ENCODE peak calls at places on chromosome 21, in eight cellular contexts. K is thoracic aorta, D is SK-N-SH, R is tibial artery, G is K562, J is cardiac muscle cell, L is sigmoid colon, S is transverse colon. N is an unnamed sample. For H3K4me1, the result is how much of the 10 kb centered on the place peaks cover.

GRCh38 chr21:21246007-21246406 is 247.8 kb downstream of the NCAM2 start:
- DNase-seq in K (no peak), D (no peak), R (no peak), G (no peak), J (no peak), L (no peak), S (no peak), N (no peak)

GRCh38 chr21:17427831-17428483 is 84.9 kb upstream of the CXADR start:
- DNase-seq in K (no peak), D (no peak), R (no peak), G (no peak), J (no peak), L (no peak), S (no peak), N (no peak)

GRCh38 chr21:45302082-45303061 is 14.7 kb upstream of the POFUT2 start:
- DNase-seq in K (no peak), D (no peak), R (peak), G (no peak), J (peak), L (peak), S (peak), N (no peak)

GRCh38 chr21:27250386-27250785 is 283.5 kb upstream of the ADAMTS5 start:
- DNase-seq in K (no peak), D (no peak), R (no peak), G (no peak), J (no peak), L (no peak), S (no peak), N (no peak)

GRCh38 chr21:45555251-45555556 is 13.0 kb upstream of the SLC19A1 start:
- DNase-seq in K (no peak), D (peak), R (no peak), G (no peak), J (no peak), L (no peak), S (no peak), N (no peak)

GRCh38 chr21:22763442-22763841 is 1765.2 kb downstream of the NCAM2 start:
- DNase-seq in K (no peak), D (no peak), R (no peak), G (no peak), J (no peak), L (no peak), S (no peak), N (no peak)

GRCh38 chr21:26140185-26140584 is 30.4 kb downstream of the APP start:
- DNase-seq in K (no peak), D (no peak), R (peak), G (peak), J (peak), L (peak), S (peak), N (no peak)

GRCh38 chr21:16330340-16331319 is 600.8 kb downstream of the USP25 start:
- DNase-seq in K (no peak), D (peak), R (peak), G (peak), J (peak), L (no peak), S (no peak), N (no peak)

GRCh38 chr21:17915976-17916375 is 96.8 kb upstream of the C21orf91 start:
- DNase-seq in K (no peak), D (no peak), R (no peak), G (no peak), J (no peak), L (no peak), S (no peak), N (no peak)

GRCh38 chr21:20618878-20619277 is 379.3 kb upstream of the NCAM2 start:
- DNase-seq in K (no peak), D (no peak), R (no peak), G (no peak), J (no peak), L (no peak), S (no peak), N (no peak)

GRCh38 chr21:26982767-26983166 is 15.9 kb upstream of the ADAMTS5 start:
- DNase-seq in K (no peak), D (no peak), R (no peak), G (no peak), J (peak), L (no peak), S (no peak), N (no peak)

GRCh38 chr21:16258834-16259611 is 529.2 kb downstream of the USP25 start:
- DNase-seq in K (no peak), D (no peak), R (no peak), G (no peak), J (no peak), L (no peak), S (no peak), N (no peak)

GRCh38 chr21:33201945-33202344 is 27.8 kb upstream of the IFNAR2 start:
- DNase-seq in K (no peak), D (no peak), R (no peak), G (no peak), J (no peak), L (no peak), S (peak), N (no peak)

GRCh38 chr21:26966978-26967913 is at the start of gene ADAMTS5:
- DNase-seq in K (no peak), D (peak), R (peak), G (no peak), J (peak), L (peak), S (peak), N (peak)

GRCh38 chr21:29477941-29478340 is 179.2 kb downstream of the BACH1 start:
- DNase-seq in K (no peak), D (no peak), R (no peak), G (no peak), J (peak), L (no peak), S (no peak), N (no peak)

GRCh38 chr21:46098303-46099141 is 610 bp downstream of the COL6A2 start:
- DNase-seq in K (peak), D (peak), R (peak), G (peak), J (peak), L (peak), S (peak), N (peak)

GRCh38 chr21:33237446-33237845 is 7.7 kb downstream of the IFNAR2 start:
- DNase-seq in K (no peak), D (no peak), R (no peak), G (no peak), J (peak), L (no peak), S (no peak), N (no peak)

GRCh38 chr21:33206771-33207290 is 22.9 kb upstream of the IFNAR2 start:
- DNase-seq in K (no peak), D (no peak), R (no peak), G (no peak), J (no peak), L (no peak), S (no peak), N (no peak)

GRCh38 chr21:37223804-37224345 is 43.3 kb downstream of the VPS26C start:
- DNase-seq in K (no peak), D (no peak), R (no peak), G (no peak), J (no peak), L (no peak), S (no peak), N (no peak)

GRCh38 chr21:45100866-45101265 is 26.5 kb downstream of the ADARB1 start:
- DNase-seq in K (no peak), D (no peak), R (no peak), G (no peak), J (no peak), L (no peak), S (no peak), N (no peak)

GRCh38 chr21:23162213-23162946 is 2164.2 kb downstream of the NCAM2 start:
- DNase-seq in K (no peak), D (no peak), R (no peak), G (no peak), J (peak), L (no peak), S (no peak), N (no peak)

GRCh38 chr21:28240586-28240985 is 752.1 kb downstream of the LTN1 start:
- DNase-seq in K (no peak), D (no peak), R (no peak), G (no peak), J (peak), L (no peak), S (no peak), N (no peak)

GRCh38 chr21:17929514-17929913 is 110.4 kb upstream of the C21orf91 start:
- DNase-seq in K (no peak), D (no peak), R (no peak), G (no peak), J (no peak), L (no peak), S (no peak), N (no peak)

GRCh38 chr21:28754127-28754611 is 238.5 kb downstream of the LTN1 start:
- DNase-seq in K (peak), D (no peak), R (no peak), G (no peak), J (peak), L (peak), S (peak), N (no peak)

GRCh38 chr21:15252437-15252836 is 187.6 kb upstream of the NRIP1 start:
- DNase-seq in K (no peak), D (no peak), R (no peak), G (no peak), J (no peak), L (no peak), S (no peak), N (no peak)

GRCh38 chr21:21921410-21922232 is 923.4 kb downstream of the NCAM2 start:
- DNase-seq in K (no peak), D (peak), R (no peak), G (peak), J (peak), L (no peak), S (no peak), N (no peak)

GRCh38 chr21:45404726-45405270 is at the start of gene COL18A1:
- DNase-seq in K (no peak), D (peak), R (no peak), G (peak), J (peak), L (peak), S (peak), N (no peak)

GRCh38 chr21:15063081-15063820 is 1.5 kb downstream of the NRIP1 start:
- DNase-seq in K (no peak), D (no peak), R (no peak), G (peak), J (peak), L (no peak), S (no peak), N (no peak)

GRCh38 chr21:36976882-36977651 is 10.6 kb upstream of the HLCS start:
- DNase-seq in K (no peak), D (peak), R (no peak), G (peak), J (peak), L (no peak), S (peak), N (peak)

GRCh38 chr21:39788383-39788782 is 43.4 kb downstream of the IGSF5 start:
- DNase-seq in K (no peak), D (peak), R (peak), G (peak), J (peak), L (peak), S (peak), N (no peak)

GRCh38 chr21:18987515-18988026 is 584.0 kb upstream of the TMPRSS15 start:
- DNase-seq in K (no peak), D (no peak), R (no peak), G (no peak), J (no peak), L (no peak), S (no peak), N (no peak)

GRCh38 chr21:40563845-40564717 is 282.9 kb downstream of the DSCAM start:
- DNase-seq in K (no peak), D (no peak), R (no peak), G (no peak), J (no peak), L (no peak), S (no peak), N (no peak)

GRCh38 chr21:33011462-33011861 is 14.3 kb upstream of the OLIG2 start:
- DNase-seq in K (no peak), D (no peak), R (peak), G (no peak), J (peak), L (no peak), S (no peak), N (no peak)

GRCh38 chr21:45612096-45613019 is 31.2 kb upstream of the PCBP3 start:
- DNase-seq in K (no peak), D (no peak), R (no peak), G (no peak), J (peak), L (peak), S (peak), N (peak)

GRCh38 chr21:32806810-32807386 is 35.3 kb upstream of the PAXBP1 start:
- DNase-seq in K (no peak), D (no peak), R (no peak), G (no peak), J (peak), L (no peak), S (no peak), N (no peak)

GRCh38 chr21:45820171-45821091 is 161.1 kb upstream of the COL6A1 start:
- DNase-seq in K (no peak), D (peak), R (no peak), G (peak), J (peak), L (peak), S (peak), N (peak)

DNA sequence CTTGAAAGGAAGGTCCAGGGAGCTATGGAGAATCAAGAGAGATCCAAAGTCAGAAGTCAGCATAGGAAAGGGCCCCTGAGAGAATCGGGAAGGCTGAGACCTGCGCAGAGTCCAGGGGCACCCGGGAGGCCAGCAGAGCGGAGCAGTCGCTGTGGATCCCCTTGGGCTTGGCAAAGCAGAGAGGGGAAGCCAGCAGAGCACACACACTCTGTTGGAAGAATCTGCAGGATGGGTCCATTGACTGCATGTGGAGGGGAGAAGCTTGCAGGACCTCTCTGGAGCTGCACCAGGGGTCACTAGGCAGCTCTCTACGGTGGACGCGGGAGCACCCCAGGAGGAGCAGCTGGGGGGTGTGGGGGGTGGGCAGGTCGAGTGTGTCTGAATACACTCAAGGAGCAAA is 6.4 kb downstream of the RIPK4 start:
- DNase-seq in K (no peak), D (no peak), R (no peak), G (no peak), J (no peak), L (no peak), S (no peak), N (no peak)
- H3K4me1 ChIP-seq in K (under half), D (under half), R (under half), G (under half), J (under half), L (under half), S (under half), N (under half)

GRCh38 chr21:34878501-34878900 is 170.6 kb downstream of the RUNX1 start:
- DNase-seq in K (no peak), D (no peak), R (no peak), G (no peak), J (no peak), L (no peak), S (peak), N (no peak)
- H3K27ac ChIP-seq in K (no peak), D (no peak), R (no peak), G (no peak), J (no peak), L (no peak), S (peak), N (no peak)

GRCh38 chr21:44018127-44018526 is 6.0 kb downstream of the TRAPPC10 start:
- DNase-seq in K (no peak), D (no peak), R (no peak), G (no peak), J (no peak), L (no peak), S (no peak), N (no peak)
- H3K4me1 ChIP-seq in K (under half), D (under half), R (under half), G (half or more), J (under half), L (half or more), S (half or more), N (under half)

GRCh38 chr21:31343030-31343510 is 991 bp downstream of the TIAM1 start:
- DNase-seq in K (no peak), D (no peak), R (no peak), G (no peak), J (no peak), L (no peak), S (no peak), N (no peak)
- H3K27ac ChIP-seq in K (no peak), D (no peak), R (no peak), G (no peak), J (no peak), L (no peak), S (no peak), N (no peak)

DNA sequence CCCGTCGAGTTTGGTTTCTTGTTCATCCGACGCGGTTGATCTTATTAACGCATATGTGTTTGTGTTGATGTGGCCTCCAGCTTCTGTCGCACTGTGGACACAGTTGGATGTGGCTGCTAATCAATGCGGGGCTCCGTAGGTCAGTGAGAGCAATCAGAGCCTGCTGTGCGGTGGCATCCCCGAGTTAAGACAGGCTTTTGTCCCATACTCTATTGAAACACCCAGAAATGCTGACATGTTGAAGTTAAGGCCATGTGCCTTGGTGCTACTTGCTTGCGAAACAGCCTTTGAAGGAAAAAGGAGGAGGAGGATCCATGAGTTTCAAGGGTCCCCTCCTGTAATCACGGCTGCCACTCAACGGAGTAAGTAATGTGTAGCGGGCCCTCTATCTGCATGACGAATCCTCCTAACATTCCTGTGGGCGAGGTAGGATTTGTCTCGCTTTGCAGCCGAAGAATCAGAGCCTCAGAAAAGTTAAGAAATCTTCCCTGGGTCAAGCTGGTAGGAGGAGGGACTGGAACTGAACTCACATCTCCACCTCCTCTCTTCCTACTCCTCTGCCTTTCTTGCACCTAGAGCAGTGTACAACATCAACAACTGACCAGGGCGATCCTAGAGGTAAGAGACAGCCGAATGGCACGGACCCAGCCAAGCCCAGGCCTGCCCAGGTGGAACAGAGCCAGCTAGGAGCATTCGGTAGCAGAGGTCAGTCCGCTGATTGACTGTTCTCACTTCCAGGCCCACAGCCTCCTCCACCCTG is 19.5 kb downstream of the PDE9A start:
- DNase-seq in K (no peak), D (no peak), R (no peak), G (no peak), J (peak), L (no peak), S (no peak), N (no peak)
- H3K4me1 ChIP-seq in K (under half), D (under half), R (under half), G (under half), J (under half), L (half or more), S (under half), N (under half)

DNA sequence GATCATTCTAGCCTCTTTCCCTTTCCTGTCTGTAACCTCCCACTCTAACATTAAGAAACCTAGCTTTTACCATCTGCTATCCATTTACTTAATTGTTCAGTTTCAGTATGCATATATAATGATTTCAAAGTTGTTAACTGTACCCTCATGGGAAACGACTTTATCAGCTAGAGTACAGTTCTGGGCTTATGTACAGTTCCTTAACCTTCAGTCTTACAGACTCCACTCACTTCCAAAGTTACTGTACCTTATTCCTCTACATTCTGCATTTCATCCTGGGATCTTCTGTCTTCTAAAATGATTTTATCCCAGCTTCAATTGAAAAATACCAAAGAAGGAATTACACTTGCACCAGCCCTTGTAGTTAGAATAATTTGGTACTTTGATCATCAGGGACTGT is 108.7 kb upstream of the KCNE2 start:
- DNase-seq in K (no peak), D (no peak), R (no peak), G (no peak), J (no peak), L (no peak), S (no peak), N (no peak)
- H3K27ac ChIP-seq in K (no peak), D (no peak), R (no peak), G (no peak), J (no peak), L (no peak), S (no peak), N (no peak)

GRCh38 chr21:38384675-38385074 is 113.6 kb downstream of the ERG start:
- DNase-seq in K (no peak), D (no peak), R (no peak), G (no peak), J (no peak), L (no peak), S (no peak), N (no peak)

GRCh38 chr21:38383411-38384245 is 114.6 kb downstream of the ERG start:
- DNase-seq in K (no peak), D (no peak), R (no peak), G (no peak), J (no peak), L (no peak), S (no peak), N (no peak)

GRCh38 chr21:38380391-38381137 is 117.7 kb downstream of the ERG start:
- DNase-seq in K (no peak), D (peak), R (no peak), G (no peak), J (peak), L (no peak), S (no peak), N (no peak)

GRCh38 chr21:38386967-38387366 is 111.3 kb downstream of the ERG start:
- DNase-seq in K (no peak), D (no peak), R (no peak), G (no peak), J (no peak), L (no peak), S (no peak), N (no peak)

DNA sequence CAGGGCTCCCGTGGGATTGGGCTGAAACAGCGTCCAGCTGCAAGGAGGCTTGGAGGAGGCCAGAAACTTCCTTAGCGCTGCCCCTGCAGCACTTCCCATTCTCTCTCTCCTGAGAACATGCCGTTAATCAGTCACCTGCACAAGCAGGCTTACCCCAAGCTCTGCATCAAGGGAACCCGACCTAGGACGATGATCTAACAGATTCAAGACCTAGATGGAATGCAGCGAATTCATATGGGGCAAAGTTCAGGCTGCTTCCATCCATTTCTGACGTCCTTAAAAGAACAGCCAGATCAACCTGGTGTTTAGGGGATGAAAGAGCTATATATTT is 114.1 kb downstream of the ERG start:
- DNase-seq in K (no peak), D (no peak), R (no peak), G (no peak), J (no peak), L (no peak), S (no peak), N (no peak)
- H3K4me1 ChIP-seq in K (half or more), D (under half), R (under half), G (under half), J (under half), L (under half), S (under half), N (under half)